ENCODE peak calls at places on chromosomes 13 and 19, in nine cellular contexts. N, T, V, K, M, L, G, B and J are unnamed samples.

GRCh38 chr19:58079792-58080191 is 18.2 kb downstream of the ZSCAN18 start:
- DNase-seq in N (no peak), T (no peak), V (no peak), K (no peak), M (no peak), L (no peak), G (no peak), B (no peak), J (no peak)

GRCh38 chr13:24287748-24288287 is 21.6 kb upstream of the C1QTNF9 start:
- DNase-seq in N (no peak), T (no peak), V (no peak), K (no peak), M (no peak), L (no peak), G (no peak), B (no peak), J (no peak)

GRCh38 chr19:2259331-2259730 is 3.1 kb upstream of the JSRP1 start:
- DNase-seq in N (no peak), T (no peak), V (no peak), K (peak), M (no peak), L (no peak), G (no peak), B (no peak), J (peak)

GRCh38 chr19:39943586-39943985 is 9.2 kb upstream of the FCGBP start:
- DNase-seq in N (no peak), T (no peak), V (no peak), K (no peak), M (no peak), L (no peak), G (no peak), B (no peak), J (no peak)

GRCh38 chr19:48403606-48404005 is 10.1 kb downstream of the GRIN2D start:
- DNase-seq in N (no peak), T (no peak), V (peak), K (peak), M (no peak), L (peak), G (peak), B (no peak), J (peak)

GRCh38 chr19:42255766-42256750 is 1.1 kb upstream of the ERF start:
- DNase-seq in N (peak), T (peak), V (peak), K (peak), M (no peak), L (no peak), G (no peak), B (no peak), J (peak)

GRCh38 chr19:47190167-47190727 is 40.8 kb downstream of the BBC3 start:
- DNase-seq in N (peak), T (peak), V (peak), K (peak), M (peak), L (peak), G (peak), B (no peak), J (peak)

GRCh38 chr13:79776538-79776937 is 295.6 kb downstream of the NDFIP2 start:
- DNase-seq in N (no peak), T (no peak), V (peak), K (no peak), M (no peak), L (no peak), G (no peak), B (no peak), J (peak)

GRCh38 chr19:50739841-50740426 is 16.8 kb downstream of the CLEC11A start:
- DNase-seq in N (no peak), T (no peak), V (peak), K (no peak), M (no peak), L (no peak), G (no peak), B (no peak), J (no peak)

GRCh38 chr19:48290923-48291700 is 21.2 kb downstream of the ZNF114 start:
- DNase-seq in N (peak), T (peak), V (peak), K (peak), M (no peak), L (peak), G (peak), B (peak), J (peak)